ENCODE peak calls at places on chromosomes 5 and 9, in seven cellular contexts. H is H1, Z is mesendoderm, W is H9, B is neuronal stem cell, D is trophoblast cell, A is IMR-90. E is an unnamed sample.

GRCh38 chr9:97980918-97981827 is 2.0 kb upstream of the ANP32B start:
- DNase-seq in Z (peak), W (no peak), H (no peak), A (no peak), D (no peak), B (no peak), E (no peak)

GRCh38 chr9:19161257-19162025 is 34.1 kb upstream of the PLIN2 start:
- DNase-seq in W (no peak), D (peak), B (no peak), H (no peak), Z (peak), A (peak), E (peak)

GRCh38 chr9:129509508-129509907 is 111.4 kb downstream of the C9orf50 start:
- DNase-seq in H (no peak), B (no peak), D (peak), W (no peak), A (peak), Z (no peak), E (peak)

GRCh38 chr5:402615-403359 is 40.2 kb upstream of the EXOC3 start:
- DNase-seq in A (peak), B (no peak), D (peak), W (no peak), H (no peak), Z (no peak), E (no peak)

GRCh38 chr9:34484678-34485077 is 26.1 kb downstream of the DNAI1 start:
- DNase-seq in D (peak), B (no peak), A (no peak), W (no peak), Z (peak), H (no peak), E (no peak)

GRCh38 chr9:77170991-77171699 is 6.2 kb upstream of the VPS13A start:
- DNase-seq in A (no peak), Z (no peak), H (no peak), W (no peak), D (no peak), B (no peak), E (no peak)

GRCh38 chr5:179375966-179376365 is 30.7 kb upstream of the ADAMTS2 start:
- DNase-seq in W (peak), H (no peak), Z (no peak), B (no peak), D (no peak), A (no peak), E (no peak)

GRCh38 chr5:4345850-4346249 is 750.2 kb downstream of the IRX1 start:
- DNase-seq in D (no peak), H (no peak), B (no peak), Z (no peak), W (no peak), A (no peak), E (no peak)

GRCh38 chr5:38607930-38608545 is 51.6 kb upstream of the LIFR start:
- DNase-seq in W (no peak), D (no peak), B (no peak), Z (no peak), A (peak), H (no peak), E (peak)

GRCh38 chr5:134477462-134478245 is 47.8 kb upstream of the JADE2 start:
- DNase-seq in W (no peak), A (no peak), B (no peak), Z (peak), D (peak), H (no peak), E (peak)

GRCh38 chr9:4630836-4631235 is 31.3 kb upstream of the PLPP6 start:
- DNase-seq in H (no peak), A (no peak), W (no peak), D (no peak), Z (peak), B (no peak), E (no peak)

GRCh38 chr9:115849679-115850412 is 303.7 kb upstream of the PAPPA start:
- DNase-seq in D (no peak), B (no peak), W (no peak), Z (no peak), H (no peak), A (peak), E (peak)

GRCh38 chr9:105290401-105290800 is 46.0 kb downstream of the SLC44A1 start:
- DNase-seq in B (no peak), D (peak), W (no peak), Z (no peak), H (no peak), A (peak), E (peak)

GRCh38 chr5:59473611-59474010 is 419.9 kb downstream of the PDE4D start:
- DNase-seq in Z (no peak), W (no peak), A (no peak), B (no peak), D (no peak), H (no peak), E (peak)

GRCh38 chr9:129597355-129598088 is 23.4 kb downstream of the C9orf50 start:
- DNase-seq in B (peak), W (peak), D (peak), H (no peak), Z (peak), A (peak), E (peak)

GRCh38 chr5:34574976-34575467 is 81.1 kb upstream of the RAI14 start:
- DNase-seq in B (no peak), D (no peak), W (no peak), Z (no peak), A (no peak), H (no peak), E (no peak)

GRCh38 chr5:73280386-73280785 is 107.4 kb downstream of the TMEM174 start:
- DNase-seq in B (no peak), H (no peak), W (no peak), D (no peak), Z (no peak), A (no peak), E (no peak)

GRCh38 chr5:123278284-123278683 is 144.9 kb downstream of the CEP120 start:
- DNase-seq in A (no peak), H (no peak), D (peak), W (no peak), B (no peak), Z (peak), E (no peak)

GRCh38 chr5:116502616-116503015 is 72.0 kb downstream of the SEMA6A start:
- DNase-seq in A (peak), H (no peak), B (no peak), Z (no peak), D (peak), W (no peak), E (peak)

DNA sequence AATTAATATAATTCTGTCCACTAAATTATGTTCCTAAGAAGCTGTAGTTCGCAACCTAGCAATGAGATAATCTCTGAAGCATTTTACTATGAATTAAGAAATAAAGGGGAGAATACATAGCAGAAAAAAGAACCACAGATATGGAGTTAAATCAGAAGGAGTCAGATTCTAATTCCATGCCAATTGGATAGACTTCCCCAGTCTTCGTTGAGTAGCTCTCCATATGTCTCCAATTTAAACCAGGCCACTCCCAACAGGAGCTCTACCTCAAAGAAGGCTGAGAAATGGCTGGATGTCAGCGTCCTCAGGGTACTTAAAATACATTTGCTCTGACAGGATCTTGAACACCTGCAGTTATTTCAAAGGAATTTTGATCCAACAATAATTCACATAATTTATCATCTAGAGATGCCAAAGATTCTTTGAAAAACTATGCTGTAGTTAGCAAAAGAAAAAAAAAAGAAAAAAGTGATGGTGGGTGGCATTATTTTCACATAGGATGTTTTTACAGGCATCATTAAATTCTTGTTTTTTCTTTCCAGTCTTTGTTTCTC is 133.9 kb upstream of the FBN2 start:
- DNase-seq in H (no peak), A (no peak), D (no peak), Z (no peak), W (no peak), B (no peak), E (no peak)
- H3K23ac ChIP-seq in H (no peak), A (no peak), D (no peak), Z (no peak), W (no peak), B (no peak), E (no peak)

DNA sequence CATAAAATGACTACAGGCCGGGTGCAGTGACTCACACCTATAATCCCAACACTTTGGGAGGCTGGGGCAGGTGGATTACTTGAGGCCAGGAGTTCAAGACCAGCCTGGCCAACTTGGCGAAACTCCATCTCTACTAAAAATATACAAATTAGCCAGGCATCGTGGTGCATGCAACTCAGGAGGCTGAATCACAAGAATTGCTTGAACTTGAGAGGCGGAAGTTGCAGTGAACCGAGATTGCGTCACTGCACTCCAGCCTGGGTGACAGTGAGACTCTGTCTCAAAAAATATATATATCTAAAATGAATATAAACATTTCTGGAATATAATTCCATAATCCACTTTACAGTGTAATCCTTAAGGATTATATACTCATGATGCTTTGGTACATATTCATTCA is 66.5 kb downstream of the TEX10 start:
- DNase-seq in H (no peak), Z (no peak), W (no peak), D (no peak), B (no peak), A (peak), E (no peak)
- H3K23ac ChIP-seq in H (no peak), Z (no peak), W (no peak), D (no peak), B (no peak), A (no peak), E (no peak)

GRCh38 chr5:68130253-68130652 is 85.3 kb upstream of the PIK3R1 start:
- DNase-seq in A (no peak), D (no peak), H (no peak), W (no peak), Z (no peak), B (no peak), E (no peak)

GRCh38 chr5:68122439-68122906 is 93.1 kb upstream of the PIK3R1 start:
- DNase-seq in H (no peak), Z (no peak), D (no peak), B (no peak), A (no peak), W (no peak), E (no peak)

GRCh38 chr5:68129364-68129763 is 86.2 kb upstream of the PIK3R1 start:
- DNase-seq in W (no peak), D (no peak), B (no peak), Z (no peak), H (no peak), A (no peak), E (no peak)

GRCh38 chr5:68122929-68123328 is 92.6 kb upstream of the PIK3R1 start:
- DNase-seq in H (no peak), A (no peak), W (no peak), Z (no peak), D (no peak), B (no peak), E (no peak)

GRCh38 chr5:68126871-68127270 is 88.7 kb upstream of the PIK3R1 start:
- DNase-seq in A (no peak), H (no peak), B (no peak), D (no peak), W (no peak), Z (no peak), E (no peak)
- H3K23ac ChIP-seq in A (no peak), H (no peak), B (no peak), D (no peak), W (no peak), Z (no peak), E (no peak)

GRCh38 chr5:85663708-85664031 is 954.1 kb upstream of the COX7C start:
- DNase-seq in Z (no peak), A (no peak), W (no peak), D (peak), B (no peak), H (no peak), E (no peak)
- H3K23ac ChIP-seq in Z (no peak), A (no peak), W (no peak), D (no peak), B (no peak), H (no peak), E (no peak)

DNA sequence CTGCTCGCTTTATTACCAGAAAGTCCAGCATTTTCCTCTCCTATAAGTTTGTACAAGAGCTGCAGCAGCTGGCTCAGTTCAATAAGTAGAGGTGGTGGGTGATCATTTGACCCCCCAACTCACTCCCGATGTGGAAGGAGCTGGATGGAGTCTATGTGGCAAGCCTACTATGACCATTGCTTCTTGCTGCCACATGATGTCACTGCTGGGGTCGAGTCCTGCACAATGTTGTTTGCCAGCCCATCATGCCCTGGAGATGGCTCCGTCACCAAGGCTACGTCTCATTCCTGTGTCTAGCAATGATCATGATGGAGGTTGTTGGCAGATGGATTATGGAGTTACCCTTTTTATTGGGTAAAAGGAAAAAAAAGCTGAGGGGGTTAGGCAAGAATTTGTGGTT is 266.3 kb downstream of the PSAT1 start:
- DNase-seq in W (no peak), Z (no peak), A (no peak), B (no peak), H (no peak), D (no peak), E (no peak)
- H3K23ac ChIP-seq in W (no peak), Z (no peak), A (no peak), B (no peak), H (no peak), D (no peak), E (no peak)

GRCh38 chr9:81777514-81777913 is 88.2 kb upstream of the TLE1 start:
- DNase-seq in B (no peak), W (no peak), Z (no peak), A (no peak), D (no peak), H (no peak), E (no peak)

GRCh38 chr9:81787747-81788632 is 98.6 kb upstream of the TLE1 start:
- DNase-seq in W (no peak), H (no peak), D (peak), B (no peak), Z (peak), A (peak), E (peak)

GRCh38 chr9:81776834-81777233 is 87.5 kb upstream of the TLE1 start:
- DNase-seq in A (no peak), Z (no peak), H (no peak), W (no peak), D (no peak), B (no peak), E (no peak)

GRCh38 chr9:81776390-81776789 is 87.0 kb upstream of the TLE1 start:
- DNase-seq in Z (no peak), D (no peak), A (no peak), B (no peak), W (no peak), H (no peak), E (peak)

GRCh38 chr9:81782313-81782712 is 93.0 kb upstream of the TLE1 start:
- DNase-seq in B (no peak), A (no peak), D (no peak), Z (no peak), H (no peak), W (no peak), E (no peak)
- H3K23ac ChIP-seq in B (no peak), A (no peak), D (no peak), Z (no peak), H (no peak), W (no peak), E (no peak)

GRCh38 chr5:154466147-154466546 is 11.9 kb downstream of the HAND1 start:
- DNase-seq in D (no peak), H (no peak), B (no peak), W (no peak), Z (no peak), A (no peak), E (no peak)
- H3K23ac ChIP-seq in D (no peak), H (no peak), B (no peak), W (no peak), Z (peak), A (no peak), E (no peak)

GRCh38 chr5:143006511-143006910 is 236.3 kb downstream of the ARHGAP26 start:
- DNase-seq in H (no peak), B (no peak), Z (no peak), W (no peak), D (no peak), A (no peak), E (no peak)

GRCh38 chr5:143002459-143003327 is 232.5 kb downstream of the ARHGAP26 start:
- DNase-seq in D (peak), Z (peak), A (peak), W (no peak), B (no peak), H (no peak), E (peak)

GRCh38 chr5:143001764-143002351 is 231.7 kb downstream of the ARHGAP26 start:
- DNase-seq in W (no peak), D (no peak), A (peak), H (no peak), B (no peak), Z (peak), E (peak)

GRCh38 chr5:143003328-143003636 is 233.1 kb downstream of the ARHGAP26 start:
- DNase-seq in Z (no peak), B (no peak), H (no peak), D (no peak), A (no peak), W (no peak), E (no peak)

GRCh38 chr5:143004361-143004802 is 234.2 kb downstream of the ARHGAP26 start:
- DNase-seq in Z (no peak), H (no peak), D (no peak), A (no peak), B (no peak), W (no peak), E (no peak)
- H3K23ac ChIP-seq in Z (no peak), H (no peak), D (no peak), A (no peak), B (no peak), W (no peak), E (no peak)